ENCODE peak calls at places on chromosomes 7 and 10, in eight cellular contexts. T is C1 segment of cervical spinal cord, P is COR-L47, G is HCT116, A is GM12865, H is head of caudate nucleus, Z is M059J, R is iPS-NIHi11. Q is an unnamed sample.

GRCh38 chr7:90599892-90600555 is 3.9 kb downstream of the CDK14 start:
- DNase-seq in T (no peak), P (no peak), G (no peak), A (no peak), H (no peak), Z (no peak), R (no peak), Q (no peak)

GRCh38 chr7:6273380-6273837 is 985 bp upstream of the CYTH3 start:
- DNase-seq in T (no peak), P (peak), G (no peak), A (no peak), H (no peak), Z (peak), R (no peak), Q (no peak)

GRCh38 chr10:118259288-118259906 is 82.7 kb downstream of the FAM204A start:
- DNase-seq in T (no peak), P (peak), G (peak), A (peak), H (no peak), Z (peak), R (peak), Q (no peak)

GRCh38 chr7:115868369-115868768 is 162.2 kb downstream of the TFEC start:
- DNase-seq in T (no peak), P (no peak), G (no peak), A (no peak), H (no peak), Z (no peak), R (peak), Q (no peak)

GRCh38 chr7:79785556-79785955 is 332.1 kb upstream of the MAGI2 start:
- DNase-seq in T (no peak), P (no peak), G (no peak), A (no peak), H (no peak), Z (peak), R (no peak), Q (no peak)

GRCh38 chr7:988426-988911 is 5.5 kb downstream of the CYP2W1 start:
- DNase-seq in T (no peak), P (no peak), G (no peak), A (no peak), H (no peak), Z (peak), R (no peak), Q (no peak)

GRCh38 chr10:3476640-3477448 is 304.3 kb upstream of the PITRM1 start:
- DNase-seq in T (no peak), P (no peak), G (no peak), A (no peak), H (no peak), Z (no peak), R (no peak), Q (no peak)

GRCh38 chr7:36208406-36208805 is 55.4 kb downstream of the EEPD1 start:
- DNase-seq in T (no peak), P (no peak), G (no peak), A (no peak), H (no peak), Z (peak), R (no peak), Q (no peak)

GRCh38 chr10:63921932-63922713 is 400.9 kb downstream of the REEP3 start:
- DNase-seq in T (no peak), P (no peak), G (no peak), A (no peak), H (no peak), Z (no peak), R (no peak), Q (no peak)

GRCh38 chr7:2024227-2024918 is 208.4 kb downstream of the MAD1L1 start:
- DNase-seq in T (no peak), P (no peak), G (no peak), A (no peak), H (no peak), Z (peak), R (no peak), Q (no peak)

GRCh38 chr7:157503229-157503628 is 166.4 kb downstream of the DNAJB6 start:
- DNase-seq in T (no peak), P (no peak), G (no peak), A (no peak), H (no peak), Z (no peak), R (no peak), Q (no peak)

GRCh38 chr7:5625938-5626337 is 155.5 kb downstream of the RNF216 start:
- DNase-seq in T (no peak), P (no peak), G (peak), A (no peak), H (no peak), Z (peak), R (no peak), Q (no peak)

GRCh38 chr10:125344573-125345121 is 184.3 kb upstream of the CTBP2 start:
- DNase-seq in T (no peak), P (no peak), G (no peak), A (no peak), H (no peak), Z (no peak), R (no peak), Q (no peak)

GRCh38 chr10:20492447-20492846 is 404.7 kb downstream of the NEBL start:
- DNase-seq in T (no peak), P (no peak), G (no peak), A (no peak), H (no peak), Z (no peak), R (peak), Q (no peak)

GRCh38 chr10:35640951-35641429 is 1.1 kb downstream of the FZD8 start:
- DNase-seq in T (no peak), P (peak), G (peak), A (peak), H (peak), Z (peak), R (peak), Q (no peak)

GRCh38 chr10:22761569-22762220 is 47.3 kb upstream of the PIP4K2A start:
- DNase-seq in T (peak), P (no peak), G (no peak), A (no peak), H (peak), Z (peak), R (no peak), Q (peak)

GRCh38 chr7:72493850-72494661 is 81.9 kb upstream of the CALN1 start:
- DNase-seq in T (peak), P (peak), G (peak), A (peak), H (peak), Z (peak), R (peak), Q (peak)

GRCh38 chr7:45203947-45204445 is 46.4 kb downstream of the RAMP3 start:
- DNase-seq in T (no peak), P (no peak), G (no peak), A (peak), H (no peak), Z (peak), R (no peak), Q (no peak)

GRCh38 chr7:138186951-138187351 is 110.7 kb downstream of the AKR1D1 start:
- DNase-seq in T (peak), P (no peak), G (no peak), A (no peak), H (no peak), Z (peak), R (peak), Q (peak)

GRCh38 chr7:24129597-24129996 is 154.4 kb upstream of the NPY start:
- DNase-seq in T (no peak), P (no peak), G (no peak), A (no peak), H (no peak), Z (peak), R (no peak), Q (no peak)

GRCh38 chr10:14396441-14397048 is 65.8 kb upstream of the FRMD4A start:
- DNase-seq in T (no peak), P (no peak), G (no peak), A (no peak), H (no peak), Z (peak), R (peak), Q (no peak)

GRCh38 chr7:104767826-104768536 is 246.0 kb upstream of the KMT2E start:
- DNase-seq in T (no peak), P (no peak), G (no peak), A (no peak), H (peak), Z (no peak), R (peak), Q (peak)

GRCh38 chr10:36183056-36183455 is 541.0 kb upstream of the FZD8 start:
- DNase-seq in T (no peak), P (no peak), G (no peak), A (no peak), H (no peak), Z (no peak), R (no peak), Q (no peak)

GRCh38 chr10:3746634-3747033 is 38.4 kb downstream of the KLF6 start:
- DNase-seq in T (no peak), P (no peak), G (no peak), A (no peak), H (no peak), Z (no peak), R (no peak), Q (no peak)

GRCh38 chr7:48938539-48938938 is 14.2 kb downstream of the CDC14C start:
- DNase-seq in T (no peak), P (no peak), G (no peak), A (no peak), H (no peak), Z (peak), R (no peak), Q (no peak)

GRCh38 chr10:79981673-79982485 is 33.0 kb upstream of the SFTPD start:
- DNase-seq in T (no peak), P (peak), G (peak), A (peak), H (peak), Z (peak), R (peak), Q (peak)

Q was measured in putamen.